ENCODE peak calls at places on chromosome 17, in eight cellular contexts. B, Q, J, F, G, V, R and E are unnamed samples.

GRCh38 chr17:17710355-17710727 is 29.1 kb downstream of the RAI1 start:
- DNase-seq in B (no peak), Q (no peak), J (no peak), F (no peak), G (no peak), V (no peak), R (no peak), E (no peak)

GRCh38 chr17:80097307-80097630 is 4.1 kb upstream of the GAA start:
- DNase-seq in B (no peak), Q (no peak), J (no peak), F (no peak), G (no peak), V (no peak), R (no peak), E (no peak)

GRCh38 chr17:19760781-19761180 is 12.7 kb upstream of the ALDH3A1 start:
- DNase-seq in B (no peak), Q (no peak), J (no peak), F (no peak), G (no peak), V (no peak), R (no peak), E (no peak)

GRCh38 chr17:31388770-31389672 is 2.5 kb upstream of the RAB11FIP4 start:
- DNase-seq in B (no peak), Q (peak), J (no peak), F (peak), G (peak), V (peak), R (peak), E (no peak)

GRCh38 chr17:1931759-1932579 is 93.2 kb downstream of the RTN4RL1 start:
- DNase-seq in B (no peak), Q (no peak), J (no peak), F (no peak), G (peak), V (peak), R (no peak), E (no peak)

GRCh38 chr17:45867702-45868101 is 23.0 kb downstream of the SPPL2C start:
- DNase-seq in B (no peak), Q (no peak), J (no peak), F (no peak), G (peak), V (no peak), R (no peak), E (no peak)

GRCh38 chr17:7626956-7627249 is 718 bp downstream of the SAT2 start:
- DNase-seq in B (no peak), Q (no peak), J (no peak), F (no peak), G (no peak), V (no peak), R (peak), E (no peak)

GRCh38 chr17:28473542-28473941 is at the start of gene SLC13A2:
- DNase-seq in B (peak), Q (no peak), J (no peak), F (no peak), G (no peak), V (no peak), R (no peak), E (no peak)

GRCh38 chr17:31854672-31855071 is 4.4 kb downstream of the COPRS start:
- DNase-seq in B (no peak), Q (no peak), J (no peak), F (no peak), G (no peak), V (no peak), R (no peak), E (no peak)

GRCh38 chr17:33949100-33949499 is 306.0 kb upstream of the CCL2 start:
- DNase-seq in B (no peak), Q (no peak), J (peak), F (no peak), G (no peak), V (no peak), R (peak), E (no peak)

GRCh38 chr17:27282054-27282501 is 11.8 kb upstream of the WSB1 start:
- DNase-seq in B (no peak), Q (no peak), J (no peak), F (no peak), G (no peak), V (no peak), R (no peak), E (no peak)

GRCh38 chr17:55783684-55784245 is 32.9 kb downstream of the PCTP start:
- DNase-seq in B (no peak), Q (peak), J (no peak), F (peak), G (peak), V (no peak), R (no peak), E (no peak)

GRCh38 chr17:55454906-55455474 is 33.4 kb upstream of the MMD start:
- DNase-seq in B (no peak), Q (peak), J (peak), F (peak), G (peak), V (no peak), R (no peak), E (no peak)

GRCh38 chr17:34443832-34444469 is 80.9 kb upstream of the CCL1 start:
- DNase-seq in B (no peak), Q (no peak), J (peak), F (peak), G (peak), V (peak), R (peak), E (peak)

GRCh38 chr17:46744441-46744840 is 74.1 kb downstream of the WNT3 start:
- DNase-seq in B (no peak), Q (no peak), J (no peak), F (no peak), G (no peak), V (no peak), R (no peak), E (no peak)

GRCh38 chr17:27540300-27541105 is 84.3 kb downstream of the KSR1 start:
- DNase-seq in B (peak), Q (peak), J (peak), F (peak), G (no peak), V (no peak), R (no peak), E (peak)

GRCh38 chr17:81461607-81462500 is 50.7 kb downstream of the ACTG1 start:
- DNase-seq in B (no peak), Q (no peak), J (no peak), F (no peak), G (no peak), V (no peak), R (no peak), E (no peak)

GRCh38 chr17:78396436-78397335 is 18.2 kb downstream of the PGS1 start:
- DNase-seq in B (no peak), Q (no peak), J (no peak), F (no peak), G (no peak), V (no peak), R (no peak), E (no peak)

GRCh38 chr17:39198186-39198566 is 707 bp upstream of the CACNB1 start:
- DNase-seq in B (no peak), Q (no peak), J (no peak), F (peak), G (no peak), V (no peak), R (no peak), E (no peak)

GRCh38 chr17:4780325-4781010 is 5.7 kb downstream of the VMO1 start:
- DNase-seq in B (no peak), Q (no peak), J (no peak), F (no peak), G (no peak), V (no peak), R (no peak), E (no peak)

GRCh38 chr17:37519241-37519985 is 29.7 kb downstream of the DUSP14 start:
- DNase-seq in B (no peak), Q (no peak), J (no peak), F (no peak), G (no peak), V (no peak), R (no peak), E (no peak)

GRCh38 chr17:64081802-64082799 is 47.8 kb downstream of the ERN1 start:
- DNase-seq in B (no peak), Q (no peak), J (peak), F (peak), G (peak), V (no peak), R (peak), E (no peak)

GRCh38 chr17:49132699-49133364 is at the start of gene B4GALNT2:
- DNase-seq in B (no peak), Q (no peak), J (peak), F (peak), G (no peak), V (no peak), R (no peak), E (no peak)

GRCh38 chr17:83174859-83175550 is 95.6 kb downstream of the METRNL start:
- DNase-seq in B (no peak), Q (no peak), J (no peak), F (no peak), G (no peak), V (no peak), R (no peak), E (no peak)

GRCh38 chr17:36525888-36526287 is 8.8 kb downstream of the MYO19 start:
- DNase-seq in B (no peak), Q (no peak), J (no peak), F (no peak), G (no peak), V (no peak), R (no peak), E (no peak)